ENCODE peak calls at places on chromosomes 1 and 21, in nine cellular contexts. X is stomach, W is GM23338, I is IMR-90, U is PC-3, B is tibial nerve, E is fibroblast of lung, K is OCI-LY7, Q is mesenchymal stem cell. G is an unnamed sample.

GRCh38 chr1:2602311-2602835 is 15.8 kb downstream of the PRXL2B start:
- DNase-seq in X (no peak), W (no peak), I (no peak), U (no peak), B (no peak), E (no peak), K (no peak), Q (no peak), G (no peak)

GRCh38 chr1:228146761-228147693 is 2.7 kb upstream of the GJC2 start:
- DNase-seq in X (no peak), W (no peak), I (no peak), U (no peak), B (no peak), E (no peak), K (no peak), Q (no peak), G (peak; percentile 11)

GRCh38 chr1:92080128-92080985 is at the start of gene BTBD8:
- DNase-seq in X (peak; percentile 74), W (peak; percentile 97), I (peak; percentile 71), U (peak; percentile 75), B (peak; percentile 76), E (peak; percentile 78), K (peak; percentile 72), Q (peak; percentile 82), G (peak; percentile 88)

GRCh38 chr1:153921803-153922075 is 1.0 kb downstream of the GATAD2B start:
- DNase-seq in X (no peak), W (peak; percentile 37), I (no peak), U (peak; percentile 27), B (no peak), E (no peak), K (peak; percentile 32), Q (peak; percentile 37), G (no peak)

GRCh38 chr1:154812911-154813816 is 56.9 kb downstream of the KCNN3 start:
- DNase-seq in X (no peak), W (peak; percentile 20), I (peak; percentile 18), U (no peak), B (no peak), E (no peak), K (no peak), Q (peak; percentile 19), G (no peak)

GRCh38 chr1:246579818-246580217 is 13.6 kb downstream of the CNST start:
- DNase-seq in X (no peak), W (no peak), I (no peak), U (no peak), B (no peak), E (no peak), K (peak; percentile 62), Q (peak; percentile 24), G (no peak)

GRCh38 chr1:18913065-18913502 is 10.7 kb upstream of the ALDH4A1 start:
- DNase-seq in X (peak; percentile 86), W (peak; percentile 92), I (peak; percentile 82), U (peak; percentile 77), B (peak; percentile 68), E (peak; percentile 84), K (peak; percentile 64), Q (peak; percentile 90), G (peak; percentile 79)

GRCh38 chr1:33049381-33049780 is 12.7 kb upstream of the AK2 start:
- DNase-seq in X (no peak), W (no peak), I (no peak), U (no peak), B (no peak), E (no peak), K (no peak), Q (no peak), G (no peak)

GRCh38 chr1:203287109-203287893 is 18.0 kb upstream of the BTG2 start:
- DNase-seq in X (peak; percentile 58), W (no peak), I (no peak), U (no peak), B (no peak), E (peak; percentile 34), K (peak; percentile 96), Q (peak; percentile 43), G (peak; percentile 58)

GRCh38 chr1:111778541-111779051 is 22.9 kb downstream of the DDX20 start:
- DNase-seq in X (no peak), W (peak; percentile 83), I (no peak), U (no peak), B (no peak), E (no peak), K (no peak), Q (no peak), G (no peak)

GRCh38 chr1:15676010-15676409 is 8.1 kb upstream of the PLEKHM2 start:
- DNase-seq in X (no peak), W (no peak), I (no peak), U (no peak), B (no peak), E (no peak), K (no peak), Q (no peak), G (no peak)

GRCh38 chr1:47191940-47192457 is 2.2 kb upstream of the PDZK1IP1 start:
- DNase-seq in X (no peak), W (no peak), I (no peak), U (no peak), B (no peak), E (no peak), K (no peak), Q (no peak), G (no peak)

GRCh38 chr1:225158291-225158690 is 228.8 kb downstream of the DNAH14 start:
- DNase-seq in X (no peak), W (no peak), I (no peak), U (no peak), B (no peak), E (no peak), K (no peak), Q (no peak), G (no peak)

GRCh38 chr1:221823566-221823965 is 81.7 kb upstream of the DUSP10 start:
- DNase-seq in X (no peak), W (no peak), I (no peak), U (no peak), B (no peak), E (no peak), K (no peak), Q (no peak), G (no peak)

GRCh38 chr1:18253093-18253492 is 145.5 kb downstream of the IGSF21 start:
- DNase-seq in X (no peak), W (no peak), I (no peak), U (no peak), B (no peak), E (no peak), K (no peak), Q (no peak), G (no peak)

GRCh38 chr1:235250430-235250829 is 77.5 kb downstream of the ARID4B start:
- DNase-seq in X (no peak), W (no peak), I (no peak), U (no peak), B (no peak), E (no peak), K (no peak), Q (no peak), G (no peak)

GRCh38 chr1:17188217-17188616 is 16.7 kb upstream of the PADI1 start:
- DNase-seq in X (no peak), W (no peak), I (no peak), U (no peak), B (no peak), E (no peak), K (no peak), Q (no peak), G (no peak)

GRCh38 chr1:197149340-197149739 is 2.9 kb upstream of the ASPM start:
- DNase-seq in X (no peak), W (no peak), I (no peak), U (no peak), B (no peak), E (no peak), K (no peak), Q (no peak), G (no peak)

GRCh38 chr1:167628754-167629515 is 1.1 kb upstream of the RCSD1 start:
- DNase-seq in X (no peak), W (peak; percentile 43), I (no peak), U (no peak), B (no peak), E (no peak), K (peak; percentile 46), Q (no peak), G (no peak)
- H3K4me1 ChIP-seq in X (peaks cover 37% of the 10 kb centered on the region), W (peaks cover 25% of the 10 kb centered on the region), I (no peaks in the 10 kb centered on the region), U (peaks cover 9% of the 10 kb centered on the region), B (no peaks in the 10 kb centered on the region), E (peaks cover 2% of the 10 kb centered on the region), K (peaks cover 82% of the 10 kb centered on the region), Q (peaks cover 5% of the 10 kb centered on the region), G (peaks cover 4% of the 10 kb centered on the region)

DNA sequence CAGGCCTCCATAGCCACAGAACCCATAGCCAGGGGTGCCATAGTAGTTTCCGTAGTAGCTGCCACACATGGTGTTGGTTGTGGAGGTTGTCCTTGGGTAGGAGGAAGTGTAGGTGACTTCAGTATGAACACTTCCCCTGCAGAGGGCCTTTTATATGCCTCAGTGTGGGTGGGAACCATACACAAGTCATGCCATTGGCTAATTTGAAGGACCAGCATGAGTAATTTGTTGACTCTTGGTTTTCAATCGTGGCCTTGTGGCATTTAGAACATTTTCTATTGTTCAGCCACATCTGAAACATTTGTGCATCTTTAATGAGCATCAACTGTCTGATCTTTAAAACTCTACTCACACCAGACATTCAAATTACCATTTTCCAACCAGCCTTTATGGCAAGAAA is at the start of gene KRTAP6-1:
- DNase-seq in X (no peak), W (no peak), I (no peak), U (peak; percentile 45), B (no peak), E (no peak), K (no peak), Q (no peak), G (no peak)
- H3K27ac ChIP-seq in X (no peak within 1 kb of the TSS), W (no peak within 1 kb of the TSS), I (no peak within 1 kb of the TSS), U (no peak within 1 kb of the TSS), B (no peak within 1 kb of the TSS), E (no peak within 1 kb of the TSS), K (no peak within 1 kb of the TSS), Q (no peak within 1 kb of the TSS), G (no peak within 1 kb of the TSS)

GRCh38 chr1:107785506-107786213 is 179.3 kb downstream of the VAV3 start:
- DNase-seq in X (no peak), W (no peak), I (no peak), U (no peak), B (no peak), E (no peak), K (peak; percentile 41), Q (no peak), G (no peak)
- H3K4me1 ChIP-seq in X (peaks cover 15% of the 10 kb centered on the region), W (peaks cover 4% of the 10 kb centered on the region), I (no peaks in the 10 kb centered on the region), U (peaks cover 3% of the 10 kb centered on the region), B (no peaks in the 10 kb centered on the region), E (no peaks in the 10 kb centered on the region), K (peaks cover 31% of the 10 kb centered on the region), Q (no peaks in the 10 kb centered on the region), G (no peaks in the 10 kb centered on the region)

GRCh38 chr1:51369171-51369570 is 38.8 kb upstream of the TTC39A start:
- DNase-seq in X (no peak), W (no peak), I (no peak), U (no peak), B (no peak), E (no peak), K (no peak), Q (no peak), G (no peak)

GRCh38 chr1:51359860-51360259 is 29.5 kb upstream of the TTC39A start:
- DNase-seq in X (no peak), W (no peak), I (no peak), U (no peak), B (no peak), E (no peak), K (no peak), Q (no peak), G (no peak)

DNA sequence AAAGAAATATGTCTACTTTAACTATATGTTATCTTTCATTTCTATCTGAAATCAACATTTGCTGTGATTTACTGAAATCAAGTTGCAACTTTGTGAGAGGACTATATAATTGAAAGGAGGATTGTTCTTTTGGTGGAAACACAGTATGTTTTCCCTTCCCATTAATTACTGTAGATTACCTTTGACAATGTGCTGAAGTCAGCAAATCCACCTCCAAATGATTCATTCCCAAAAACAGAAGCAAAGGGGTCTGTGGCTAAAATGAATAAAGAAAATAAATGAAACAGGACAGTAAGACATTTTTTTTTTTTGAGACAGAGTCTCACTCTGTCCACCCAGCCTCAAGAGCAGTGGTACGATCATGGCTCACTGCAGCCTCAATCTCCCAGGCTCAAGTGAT is 35.4 kb upstream of the TTC39A start:
- DNase-seq in X (no peak), W (no peak), I (no peak), U (no peak), B (no peak), E (no peak), K (no peak), Q (no peak), G (no peak)
- H3K27ac ChIP-seq in X (no peak overlapping the region), W (no peak overlapping the region), I (no peak overlapping the region), U (no peak overlapping the region), B (no peak overlapping the region), E (no peak overlapping the region), K (no peak overlapping the region), Q (no peak overlapping the region), G (no peak overlapping the region)

G was measured in body of pancreas.